ENCODE peak calls at places on chromosomes 3 and 15, in seven cellular contexts. N is neural crest cell, H is AG04449, L is PC-3, T is ovary, G is psoas muscle, U is ascending aorta. Z is an unnamed sample.

GRCh38 chr3:11477286-11477935 is 166.3 kb downstream of the VGLL4 start:
- DNase-seq in N (no peak), H (peak; percentile 79), L (peak; percentile 25), T (no peak), G (no peak), U (no peak), Z (no peak)

GRCh38 chr3:48446043-48446424 is 503 bp upstream of the ATRIP start:
- DNase-seq in N (no peak), H (no peak), L (no peak), T (no peak), G (no peak), U (no peak), Z (no peak)

GRCh38 chr3:170410428-170411029 is 8.1 kb upstream of the CLDN11 start:
- DNase-seq in N (no peak), H (no peak), L (peak; percentile 64), T (no peak), G (no peak), U (no peak), Z (no peak)

GRCh38 chr3:128572644-128573105 is 77.9 kb downstream of the RPN1 start:
- DNase-seq in N (no peak), H (no peak), L (peak; percentile 59), T (no peak), G (no peak), U (no peak), Z (no peak)

GRCh38 chr3:52872245-52872644 is 25.1 kb downstream of the STIMATE start:
- DNase-seq in N (no peak), H (no peak), L (no peak), T (no peak), G (no peak), U (no peak), Z (no peak)

GRCh38 chr3:108345492-108346205 is 49.3 kb downstream of the HHLA2 start:
- DNase-seq in N (no peak), H (no peak), L (peak; percentile 58), T (no peak), G (no peak), U (no peak), Z (no peak)

GRCh38 chr3:188458761-188459160 is 304.8 kb downstream of the LPP start:
- DNase-seq in N (no peak), H (no peak), L (no peak), T (no peak), G (no peak), U (no peak), Z (no peak)

GRCh38 chr3:39651993-39652739 is 157.2 kb upstream of the MYRIP start:
- DNase-seq in N (no peak), H (no peak), L (no peak), T (no peak), G (no peak), U (no peak), Z (no peak)

GRCh38 chr3:49370585-49371290 is 12.6 kb upstream of the GPX1 start:
- DNase-seq in N (no peak), H (no peak), L (no peak), T (no peak), G (no peak), U (no peak), Z (no peak)

GRCh38 chr3:186251948-186252619 is 110.0 kb downstream of the DGKG start:
- DNase-seq in N (no peak), H (no peak), L (no peak), T (no peak), G (no peak), U (no peak), Z (no peak)

GRCh38 chr3:129277829-129278271 is 820 bp upstream of the HMCES start:
- DNase-seq in N (peak; percentile 5), H (no peak), L (no peak), T (peak; percentile 36), G (no peak), U (no peak), Z (no peak)

GRCh38 chr15:92056875-92057274 is 203.4 kb downstream of the SLCO3A1 start:
- DNase-seq in N (no peak), H (no peak), L (no peak), T (no peak), G (no peak), U (no peak), Z (no peak)

GRCh38 chr15:92051726-92052125 is 198.2 kb downstream of the SLCO3A1 start:
- DNase-seq in N (no peak), H (no peak), L (no peak), T (no peak), G (no peak), U (no peak), Z (no peak)

GRCh38 chr15:92049290-92050008 is 195.9 kb downstream of the SLCO3A1 start:
- DNase-seq in N (no peak), H (no peak), L (no peak), T (no peak), G (no peak), U (no peak), Z (no peak)

GRCh38 chr15:92050220-92050898 is 196.9 kb downstream of the SLCO3A1 start:
- DNase-seq in N (no peak), H (no peak), L (no peak), T (no peak), G (no peak), U (no peak), Z (no peak)

DNA sequence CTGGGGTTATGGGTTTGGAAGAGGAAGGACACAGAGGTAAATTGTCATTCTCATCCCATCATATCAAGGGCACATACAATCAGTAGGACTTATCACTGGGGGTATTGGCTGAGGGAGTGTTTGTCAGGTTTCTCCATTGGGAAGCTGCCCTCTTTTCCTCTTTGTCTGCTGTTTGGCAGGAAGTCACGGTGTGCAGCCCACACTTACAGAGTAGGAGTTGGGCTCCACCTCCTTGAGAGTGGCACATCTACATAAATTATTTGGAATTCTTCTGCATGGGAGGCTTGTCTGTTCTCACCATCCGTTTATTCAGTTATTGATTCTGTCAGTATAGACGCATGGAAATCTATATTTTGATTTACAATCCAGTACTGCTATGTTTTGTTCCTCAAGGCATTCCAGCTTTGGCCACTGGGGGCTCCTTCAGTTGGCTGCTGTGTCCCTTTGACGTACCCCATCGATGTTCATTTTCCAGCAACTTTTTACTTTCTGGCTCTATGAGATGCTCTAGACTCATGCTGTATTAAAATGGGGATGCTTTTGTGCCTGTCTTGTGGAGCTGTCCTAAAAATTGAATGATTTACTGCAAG is 200.3 kb downstream of the SLCO3A1 start:
- DNase-seq in N (no peak), H (no peak), L (no peak), T (no peak), G (no peak), U (no peak), Z (no peak)
- TF ChIP-seq CTCF in N (peak; percentile 60), H (no peak), L (peak; percentile 50), T (no peak), G (peak; percentile 5), U (no peak), Z (no peak)

DNA sequence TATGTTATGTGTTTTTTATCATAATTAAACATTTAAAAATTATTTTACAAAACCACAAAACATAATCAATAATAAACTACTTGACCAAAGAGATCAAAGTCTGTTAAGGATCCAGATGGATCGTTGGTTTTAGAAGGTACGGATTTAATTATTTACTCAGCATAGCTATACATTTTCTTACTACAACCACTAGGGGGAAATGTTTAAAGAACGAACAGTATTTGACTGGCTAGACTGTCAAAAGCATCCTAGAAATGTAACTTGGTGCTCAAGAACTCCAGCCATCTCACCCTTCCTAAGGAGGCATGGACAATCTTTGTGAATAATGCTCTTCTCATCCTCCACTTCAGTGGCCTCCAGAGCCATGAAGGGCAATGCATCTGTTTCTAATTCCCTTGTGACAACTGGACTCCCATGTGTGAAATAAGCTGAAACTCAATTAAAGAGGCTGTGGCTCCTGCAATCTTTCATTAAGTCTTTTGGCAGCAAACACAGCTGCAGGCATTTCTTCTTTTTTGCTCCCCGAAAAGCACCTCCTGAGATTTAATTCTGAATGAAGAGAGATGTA is 94.7 kb upstream of the TUSC7 start:
- DNase-seq in N (no peak), H (no peak), L (peak; percentile 26), T (no peak), G (no peak), U (no peak), Z (no peak)
- TF ChIP-seq CTCF in N (peak; percentile 67), H (no peak), L (peak; percentile 55), T (no peak), G (no peak), U (no peak), Z (no peak)

GRCh38 chr15:57665939-57666338 is 40.6 kb upstream of the POLR2M start:
- DNase-seq in N (no peak), H (no peak), L (no peak), T (no peak), G (no peak), U (no peak), Z (no peak)

GRCh38 chr15:57665187-57665586 is 41.3 kb upstream of the POLR2M start:
- DNase-seq in N (no peak), H (no peak), L (no peak), T (no peak), G (no peak), U (no peak), Z (no peak)

GRCh38 chr15:57663262-57663661 is 43.3 kb upstream of the POLR2M start:
- DNase-seq in N (no peak), H (no peak), L (no peak), T (no peak), G (no peak), U (no peak), Z (no peak)

GRCh38 chr15:57668074-57668473 is 38.4 kb upstream of the POLR2M start:
- DNase-seq in N (no peak), H (no peak), L (no peak), T (no peak), G (no peak), U (no peak), Z (no peak)

DNA sequence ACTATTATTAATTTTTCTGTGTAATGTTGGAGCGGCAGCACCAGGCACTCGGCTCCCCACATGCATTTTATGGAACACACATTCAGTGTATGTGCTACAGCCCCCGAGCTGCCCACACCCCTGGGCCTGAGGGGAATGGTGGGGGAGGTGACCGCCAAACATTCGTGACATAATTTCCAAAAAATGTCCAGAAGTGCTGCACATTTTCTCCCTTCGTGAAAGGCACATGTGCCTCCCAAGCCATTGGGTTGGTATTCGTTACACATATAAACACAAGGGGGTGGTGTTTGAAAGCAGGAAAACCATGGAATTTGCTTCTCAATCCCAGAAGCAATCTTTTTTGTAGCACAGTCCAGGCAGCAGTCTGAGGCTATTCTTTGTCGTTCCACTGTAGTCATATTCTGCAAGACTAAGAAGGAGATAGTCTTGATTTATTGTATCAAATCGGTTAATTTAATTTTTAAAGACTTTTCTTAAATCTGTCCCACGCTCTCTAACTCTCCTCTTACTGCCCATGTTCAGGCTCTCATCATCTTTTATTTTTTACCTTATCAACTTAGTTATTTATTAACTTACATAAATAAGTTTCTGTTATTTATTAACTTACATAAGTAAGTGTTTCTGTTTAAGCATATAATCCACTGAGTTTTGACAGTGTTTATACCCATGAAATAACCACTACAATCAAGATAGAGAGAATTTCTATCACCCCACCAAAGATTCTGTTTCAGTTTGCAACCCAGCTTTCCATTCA is 39.2 kb upstream of the POLR2M start:
- DNase-seq in N (no peak), H (peak; percentile 21), L (peak; percentile 65), T (no peak), G (no peak), U (no peak), Z (no peak)
- TF ChIP-seq CTCF in N (peak; percentile 49), H (peak; percentile 51), L (peak; percentile 63), T (no peak), G (peak; percentile 34), U (peak; percentile 55), Z (no peak)

DNA sequence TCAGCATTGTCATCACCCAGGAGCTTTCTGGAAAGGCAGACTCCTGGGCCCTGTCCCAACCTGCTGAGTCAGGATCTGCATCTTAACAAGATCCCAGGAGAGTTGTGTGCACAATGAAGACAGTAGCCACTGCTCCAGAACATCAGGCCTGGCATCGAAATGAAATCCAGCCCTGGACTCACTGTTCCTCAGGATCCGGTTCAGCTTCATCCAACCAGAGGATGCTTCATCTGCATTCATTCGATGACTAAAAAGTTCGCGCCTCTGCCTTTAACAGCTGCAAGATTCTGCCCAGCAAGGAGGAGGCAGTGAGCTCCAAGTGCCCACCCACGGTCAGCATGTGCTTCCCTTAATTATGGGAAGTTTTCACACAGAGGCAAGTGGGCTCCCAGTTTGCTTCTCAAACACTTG is 25.7 kb upstream of the ESYT3 start:
- DNase-seq in N (no peak), H (no peak), L (no peak), T (no peak), G (no peak), U (no peak), Z (no peak)
- TF ChIP-seq CTCF in N (no peak), H (no peak), L (no peak), T (no peak), G (no peak), U (no peak), Z (no peak)